ENCODE peak calls at places on chromosomes 12 and 14, in ten cellular contexts. D, R, J, K, F, L, S, Z, V and E are unnamed samples.

GRCh38 chr14:89719371-89720075 is 235.0 kb downstream of the EFCAB11 start:
- DNase-seq in S (no peak), L (no peak), J (no peak), F (no peak), D (no peak), Z (no peak), R (no peak), V (no peak), K (no peak), E (no peak)

GRCh38 chr14:89730692-89731091 is 223.8 kb downstream of the EFCAB11 start:
- DNase-seq in L (no peak), F (no peak), S (no peak), R (no peak), K (no peak), Z (no peak), D (no peak), V (no peak), J (no peak), E (no peak)

GRCh38 chr12:795305-795704 is 42.9 kb downstream of the WNK1 start:
- DNase-seq in Z (peak), V (no peak), J (no peak), R (no peak), S (no peak), D (no peak), L (no peak), F (no peak), K (no peak), E (peak)

GRCh38 chr12:9626291-9626690 is 18.6 kb upstream of the KLRB1 start:
- DNase-seq in S (no peak), V (no peak), F (peak), D (no peak), J (no peak), K (no peak), Z (no peak), R (no peak), L (no peak), E (no peak)

GRCh38 chr14:92927396-92928257 is 4.7 kb downstream of the CHGA start:
- DNase-seq in S (no peak), V (no peak), D (no peak), J (no peak), K (no peak), R (no peak), F (peak), L (no peak), Z (no peak), E (no peak)

GRCh38 chr12:131640436-131640969 is 70.4 kb upstream of the SFSWAP start:
- DNase-seq in K (no peak), F (no peak), J (no peak), S (no peak), D (no peak), Z (no peak), R (no peak), L (no peak), V (no peak), E (peak)

GRCh38 chr12:52216107-52216506 is 16.9 kb upstream of the KRT7 start:
- DNase-seq in R (no peak), F (no peak), L (peak), S (no peak), D (peak), K (no peak), V (no peak), J (no peak), Z (no peak), E (no peak)

GRCh38 chr12:108447168-108447840 is 67.8 kb upstream of the FICD start:
- DNase-seq in D (no peak), K (no peak), R (no peak), V (no peak), F (peak), J (no peak), S (no peak), L (no peak), Z (no peak), E (no peak)

GRCh38 chr14:104362761-104363605 is 216.6 kb upstream of the C14orf180 start:
- DNase-seq in R (no peak), F (no peak), Z (no peak), V (no peak), S (no peak), K (no peak), J (no peak), L (no peak), D (no peak), E (no peak)

GRCh38 chr12:39426636-39427245 is 16.2 kb downstream of the KIF21A start:
- DNase-seq in Z (no peak), S (peak), L (no peak), F (peak), D (no peak), K (no peak), V (no peak), J (no peak), R (no peak), E (no peak)

GRCh38 chr14:54695196-54695595 is 128.3 kb downstream of the SAMD4A start:
- DNase-seq in L (no peak), Z (no peak), D (no peak), R (no peak), F (peak), V (no peak), K (no peak), J (no peak), S (no peak), E (no peak)

GRCh38 chr12:58924652-58925051 is 4.3 kb upstream of the LRIG3 start:
- DNase-seq in S (no peak), F (no peak), D (no peak), K (no peak), Z (no peak), L (no peak), J (no peak), V (no peak), R (no peak), E (no peak)

GRCh38 chr12:46005151-46005797 is 14.9 kb upstream of the SCAF11 start:
- DNase-seq in V (no peak), L (no peak), J (no peak), S (no peak), F (peak), K (no peak), D (no peak), Z (no peak), R (no peak), E (no peak)

GRCh38 chr12:87274594-87275245 is 754.5 kb downstream of the C12orf50 start:
- DNase-seq in V (no peak), F (peak), S (no peak), L (peak), Z (no peak), R (no peak), K (no peak), D (peak), J (peak), E (peak)

GRCh38 chr14:78782551-78782950 is 612.4 kb downstream of the NRXN3 start:
- DNase-seq in S (no peak), V (no peak), F (peak), D (no peak), L (no peak), K (no peak), Z (no peak), J (no peak), R (no peak), E (no peak)

GRCh38 chr12:75488553-75488952 is 8.0 kb downstream of the GLIPR1 start:
- DNase-seq in J (no peak), S (no peak), L (peak), K (no peak), F (peak), D (peak), Z (no peak), R (no peak), V (no peak), E (peak)

GRCh38 chr12:74963304-74963703 is 246.3 kb downstream of the KCNC2 start:
- DNase-seq in L (no peak), F (no peak), Z (no peak), R (no peak), S (no peak), V (no peak), D (no peak), K (no peak), J (no peak), E (no peak)

GRCh38 chr12:120820885-120821510 is 83.2 kb downstream of the SPPL3 start:
- DNase-seq in Z (peak), V (no peak), R (no peak), F (no peak), L (no peak), J (no peak), D (no peak), S (no peak), K (no peak), E (no peak)

GRCh38 chr14:49918709-49919108 is 25.8 kb downstream of the ARF6 start:
- DNase-seq in D (no peak), K (no peak), L (no peak), S (no peak), F (no peak), R (no peak), J (no peak), Z (no peak), V (no peak), E (no peak)

GRCh38 chr12:6367065-6367968 is 8.0 kb downstream of the SCNN1A start:
- DNase-seq in D (no peak), J (no peak), R (no peak), S (no peak), K (no peak), V (no peak), Z (peak), F (no peak), L (no peak), E (peak)

GRCh38 chr14:51962678-51963077 is 26.7 kb upstream of the RTRAF start:
- DNase-seq in K (no peak), L (no peak), V (no peak), S (no peak), Z (no peak), F (no peak), R (no peak), D (no peak), J (no peak), E (no peak)

GRCh38 chr12:15956413-15957185 is 45.5 kb downstream of the DERA start:
- DNase-seq in V (no peak), K (no peak), S (no peak), D (no peak), F (peak), R (no peak), Z (no peak), L (no peak), J (peak), E (no peak)

GRCh38 chr12:128365032-128365431 is 98.1 kb downstream of the TMEM132C start:
- DNase-seq in K (no peak), V (no peak), F (no peak), Z (no peak), L (no peak), R (no peak), D (no peak), S (no peak), J (no peak), E (no peak)

GRCh38 chr14:90740081-90740480 is 76.1 kb downstream of the TTC7B start:
- DNase-seq in Z (no peak), L (no peak), D (no peak), K (no peak), S (no peak), V (no peak), F (no peak), R (no peak), J (no peak), E (no peak)

GRCh38 chr14:64363265-64363840 is 24.8 kb upstream of the MTHFD1 start:
- DNase-seq in L (no peak), R (no peak), F (peak), J (no peak), Z (no peak), K (no peak), V (no peak), D (no peak), S (no peak), E (no peak)

GRCh38 chr12:27412047-27412446 is 34.5 kb upstream of the SMCO2 start:
- DNase-seq in F (no peak), S (no peak), L (no peak), R (no peak), V (no peak), K (no peak), J (no peak), Z (no peak), D (no peak), E (no peak)

GRCh38 chr12:26906024-26906423 is 31.8 kb downstream of the INTS13 start:
- DNase-seq in L (no peak), K (no peak), V (no peak), J (no peak), S (no peak), R (no peak), F (no peak), Z (no peak), D (no peak), E (no peak)

GRCh38 chr12:42284157-42284556 is 41.7 kb downstream of the ZCRB1 start:
- DNase-seq in K (no peak), F (no peak), V (no peak), Z (no peak), L (no peak), D (no peak), R (no peak), J (no peak), S (no peak), E (no peak)

GRCh38 chr12:55720894-55721444 is 776 bp downstream of the RDH5 start:
- DNase-seq in S (no peak), D (no peak), Z (peak), V (peak), K (no peak), J (no peak), F (peak), R (peak), L (peak), E (no peak)

GRCh38 chr14:90571149-90571548 is 174.3 kb downstream of the CALM1 start:
- DNase-seq in L (no peak), F (no peak), Z (no peak), K (no peak), D (no peak), R (no peak), S (no peak), V (no peak), J (no peak), E (no peak)

GRCh38 chr12:49972641-49973360 is at the start of gene AQP6:
- DNase-seq in D (no peak), K (no peak), J (no peak), L (no peak), S (no peak), Z (no peak), R (no peak), F (no peak), V (no peak), E (no peak)

GRCh38 chr14:23113346-23114119 is 5.5 kb downstream of the CEBPE start:
- DNase-seq in V (no peak), F (no peak), Z (no peak), D (peak), K (no peak), R (no peak), J (no peak), L (peak), S (no peak), E (no peak)

GRCh38 chr14:72965249-72965648 is 39.0 kb downstream of the DCAF4 start:
- DNase-seq in Z (no peak), S (no peak), J (no peak), F (peak), L (no peak), V (no peak), R (no peak), K (no peak), D (no peak), E (no peak)

GRCh38 chr14:90427848-90428426 is 31.1 kb downstream of the CALM1 start:
- DNase-seq in S (no peak), D (no peak), J (no peak), R (no peak), L (no peak), F (no peak), K (no peak), V (no peak), Z (no peak), E (no peak)

GRCh38 chr14:22982477-22983245 is at the start of gene AJUBA:
- DNase-seq in V (peak), D (peak), F (peak), S (no peak), R (peak), Z (peak), J (peak), L (peak), K (peak), E (peak)

GRCh38 chr12:91432079-91432478 is 249.5 kb upstream of the DCN start:
- DNase-seq in R (no peak), Z (no peak), S (no peak), V (no peak), L (peak), K (no peak), D (peak), J (no peak), F (no peak), E (no peak)

GRCh38 chr12:103269962-103270361 is 225.8 kb downstream of the C12orf42 start:
- DNase-seq in Z (no peak), D (no peak), J (peak), R (no peak), V (no peak), K (no peak), L (no peak), S (no peak), F (peak), E (peak)